ENCODE peak calls at places on chromosomes 11 and 22, in four cellular contexts. One of them, this sample, is unnamed.

GRCh38 chr22:29375436-29376076 is 12.8 kb downstream of the AP1B1 start:
- DNase-seq in HCT116: no peak
- DNase-seq in HepG2: no peak
- DNase-seq in H1: no peak
- DNase-seq in this sample: no peak

GRCh38 chr11:36030707-36031365 is 87.0 kb downstream of the LDLRAD3 start:
- DNase-seq in HCT116: no peak
- DNase-seq in HepG2: no peak
- DNase-seq in H1: no peak
- DNase-seq in this sample: no peak

GRCh38 chr11:82174610-82175009 is 559.1 kb downstream of the FAM181B start:
- DNase-seq in HCT116: no peak
- DNase-seq in HepG2: peak
- DNase-seq in H1: peak
- DNase-seq in this sample: no peak

GRCh38 chr11:130522284-130522961 is 74.0 kb downstream of the ADAMTS15 start:
- DNase-seq in HCT116: peak
- DNase-seq in HepG2: peak
- DNase-seq in H1: peak
- DNase-seq in this sample: peak

GRCh38 chr11:120334894-120335462 is 1.2 kb upstream of the ARHGEF12 start:
- DNase-seq in HCT116: no peak
- DNase-seq in HepG2: peak
- DNase-seq in H1: peak
- DNase-seq in this sample: peak

GRCh38 chr22:29907753-29908515 is 25.0 kb downstream of the MTMR3 start:
- DNase-seq in HCT116: peak
- DNase-seq in HepG2: peak
- DNase-seq in H1: no peak
- DNase-seq in this sample: peak

GRCh38 chr22:42655693-42656092 is 6.5 kb upstream of the CYB5R3 start:
- DNase-seq in HCT116: no peak
- DNase-seq in HepG2: no peak
- DNase-seq in H1: no peak
- DNase-seq in this sample: no peak

GRCh38 chr22:19197997-19198865 is 19.7 kb upstream of the SLC25A1 start:
- DNase-seq in HCT116: no peak
- DNase-seq in HepG2: no peak
- DNase-seq in H1: no peak
- DNase-seq in this sample: no peak

GRCh38 chr11:20023082-20023426 is 137.2 kb downstream of the DBX1 start:
- DNase-seq in HCT116: no peak
- DNase-seq in HepG2: no peak
- DNase-seq in H1: no peak
- DNase-seq in this sample: no peak

GRCh38 chr11:57230316-57230715 is 6.7 kb downstream of the APLNR start:
- DNase-seq in HCT116: no peak
- DNase-seq in HepG2: no peak
- DNase-seq in H1: no peak
- DNase-seq in this sample: no peak

GRCh38 chr11:121535122-121535796 is 82.5 kb upstream of the SORL1-AS1 start:
- DNase-seq in HCT116: no peak
- DNase-seq in HepG2: no peak
- DNase-seq in H1: no peak
- DNase-seq in this sample: no peak

GRCh38 chr22:26956346-26956745 is 299.0 kb downstream of the MIAT start:
- DNase-seq in HCT116: no peak
- DNase-seq in HepG2: no peak
- DNase-seq in H1: no peak
- DNase-seq in this sample: no peak

GRCh38 chr11:8631395-8632110 is 37.5 kb upstream of the STK33 start:
- DNase-seq in HCT116: no peak
- DNase-seq in HepG2: no peak
- DNase-seq in H1: no peak
- DNase-seq in this sample: no peak

GRCh38 chr11:57648791-57649735 is 649 bp downstream of the YPEL4 start:
- DNase-seq in HCT116: no peak
- DNase-seq in HepG2: no peak
- DNase-seq in H1: peak
- DNase-seq in this sample: no peak

GRCh38 chr22:42978453-42979103 is 36.4 kb downstream of the PACSIN2 start:
- DNase-seq in HCT116: no peak
- DNase-seq in HepG2: no peak
- DNase-seq in H1: no peak
- DNase-seq in this sample: no peak

GRCh38 chr11:44381261-44381660 is 71.3 kb upstream of the ALX4 start:
- DNase-seq in HCT116: no peak
- DNase-seq in HepG2: no peak
- DNase-seq in H1: no peak
- DNase-seq in this sample: no peak

GRCh38 chr11:93541884-93542752 is 1.1 kb downstream of the SMCO4 start:
- DNase-seq in HCT116: no peak
- DNase-seq in HepG2: peak
- DNase-seq in H1: no peak
- DNase-seq in this sample: peak

GRCh38 chr22:40521046-40521445 is 115.5 kb downstream of the MRTFA start:
- DNase-seq in HCT116: no peak
- DNase-seq in HepG2: no peak
- DNase-seq in H1: no peak
- DNase-seq in this sample: no peak

GRCh38 chr11:7046474-7046873 is 26.2 kb downstream of the NLRP14 start:
- DNase-seq in HCT116: no peak
- DNase-seq in HepG2: no peak
- DNase-seq in H1: no peak
- DNase-seq in this sample: no peak

GRCh38 chr22:30014244-30014643 is 66.0 kb upstream of the HORMAD2 start:
- DNase-seq in HCT116: no peak
- DNase-seq in HepG2: no peak
- DNase-seq in H1: no peak
- DNase-seq in this sample: peak

GRCh38 chr11:14819596-14819995 is 72.4 kb downstream of the CYP2R1 start:
- DNase-seq in HCT116: no peak
- DNase-seq in HepG2: no peak
- DNase-seq in H1: no peak
- DNase-seq in this sample: no peak

GRCh38 chr11:44889266-44889665 is 61.4 kb downstream of the TP53I11 start:
- DNase-seq in HCT116: no peak
- DNase-seq in HepG2: no peak
- DNase-seq in H1: no peak
- DNase-seq in this sample: no peak

GRCh38 chr11:83011333-83012167 is 60.1 kb downstream of the RAB30 start:
- DNase-seq in HCT116: no peak
- DNase-seq in HepG2: no peak
- DNase-seq in H1: no peak
- DNase-seq in this sample: no peak

GRCh38 chr22:44549021-44549420 is 51.0 kb upstream of the RTL6 start:
- DNase-seq in HCT116: no peak
- DNase-seq in HepG2: no peak
- DNase-seq in H1: no peak
- DNase-seq in this sample: no peak

GRCh38 chr22:40506762-40507161 is 129.8 kb downstream of the MRTFA start:
- DNase-seq in HCT116: no peak
- DNase-seq in HepG2: no peak
- DNase-seq in H1: no peak
- DNase-seq in this sample: no peak

GRCh38 chr11:117391181-117391580 is 63.5 kb downstream of the CEP164 start:
- DNase-seq in HCT116: no peak
- DNase-seq in HepG2: no peak
- DNase-seq in H1: no peak
- DNase-seq in this sample: no peak

GRCh38 chr11:117392001-117392690 is 64.5 kb downstream of the CEP164 start:
- DNase-seq in HCT116: no peak
- DNase-seq in HepG2: no peak
- DNase-seq in H1: no peak
- DNase-seq in this sample: no peak

GRCh38 chr11:117390743-117391142 is 63.1 kb downstream of the CEP164 start:
- DNase-seq in HCT116: no peak
- DNase-seq in HepG2: no peak
- DNase-seq in H1: no peak
- DNase-seq in this sample: no peak

GRCh38 chr11:117394221-117394925 is 66.7 kb downstream of the CEP164 start:
- DNase-seq in HCT116: no peak
- DNase-seq in HepG2: no peak
- DNase-seq in H1: no peak
- DNase-seq in this sample: no peak

GRCh38 chr11:117392979-117393378 is 65.3 kb downstream of the CEP164 start:
- DNase-seq in HCT116: no peak
- DNase-seq in HepG2: no peak
- DNase-seq in H1: no peak
- DNase-seq in this sample: no peak
- TF ChIP-seq FOSL1 in HCT116: no peak
- TF ChIP-seq FOSL1 in HepG2: no peak
- TF ChIP-seq FOSL1 in H1: no peak
- TF ChIP-seq FOSL1 in this sample: no peak

GRCh38 chr11:61827573-61828378 is at the start of gene FADS2:
- DNase-seq in HCT116: no peak
- DNase-seq in HepG2: peak
- DNase-seq in H1: peak
- DNase-seq in this sample: no peak
- H3K4me3 ChIP-seq in HCT116: no peak
- H3K4me3 ChIP-seq in HepG2: peak
- H3K4me3 ChIP-seq in H1: peak
- H3K4me3 ChIP-seq in this sample: no peak

GRCh38 chr11:86365566-86365965 is 9.1 kb upstream of the CCDC81 start:
- DNase-seq in HCT116: no peak
- DNase-seq in HepG2: no peak
- DNase-seq in H1: no peak
- DNase-seq in this sample: no peak

GRCh38 chr11:86355256-86355655 is 19.4 kb upstream of the CCDC81 start:
- DNase-seq in HCT116: no peak
- DNase-seq in HepG2: no peak
- DNase-seq in H1: no peak
- DNase-seq in this sample: no peak

GRCh38 chr11:86358720-86359119 is 16.0 kb upstream of the CCDC81 start:
- DNase-seq in HCT116: no peak
- DNase-seq in HepG2: no peak
- DNase-seq in H1: no peak
- DNase-seq in this sample: no peak

GRCh38 chr11:86363424-86363823 is 11.3 kb upstream of the CCDC81 start:
- DNase-seq in HCT116: no peak
- DNase-seq in HepG2: no peak
- DNase-seq in H1: no peak
- DNase-seq in this sample: no peak

GRCh38 chr11:86360775-86361395 is 13.8 kb upstream of the CCDC81 start:
- DNase-seq in HCT116: peak
- DNase-seq in HepG2: peak
- DNase-seq in H1: no peak
- DNase-seq in this sample: no peak
- TF ChIP-seq FOSL1 in HCT116: no peak
- TF ChIP-seq FOSL1 in HepG2: no peak
- TF ChIP-seq FOSL1 in H1: no peak
- TF ChIP-seq FOSL1 in this sample: no peak

GRCh38 chr22:23772315-23773246 is at the start of gene MMP11:
- DNase-seq in HCT116: no peak
- DNase-seq in HepG2: no peak
- DNase-seq in H1: peak
- DNase-seq in this sample: peak
- H3K4me3 ChIP-seq in HCT116: peak
- H3K4me3 ChIP-seq in HepG2: peak
- H3K4me3 ChIP-seq in H1: peak
- H3K4me3 ChIP-seq in this sample: peak

DNA sequence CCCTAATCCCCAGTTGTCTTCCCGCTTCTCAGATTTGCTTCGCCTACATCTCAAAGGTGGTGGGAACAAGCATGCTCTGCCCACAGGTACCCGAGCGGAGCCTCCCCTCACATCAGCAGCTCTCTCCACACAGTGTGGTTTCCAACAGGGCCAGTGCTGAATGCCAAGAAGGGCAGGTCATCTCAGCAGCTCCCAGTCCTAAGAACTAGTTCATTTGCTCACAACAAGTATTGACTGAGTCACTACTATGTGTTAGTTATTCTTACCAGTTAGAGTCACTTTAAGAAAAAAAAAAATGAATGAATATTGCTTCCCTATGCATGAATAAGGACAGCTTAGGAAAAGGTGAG is 66.2 kb downstream of the THAP12 start:
- DNase-seq in HCT116: no peak
- DNase-seq in HepG2: no peak
- DNase-seq in H1: no peak
- DNase-seq in this sample: no peak
- TF ChIP-seq FOSL1 in HCT116: no peak
- TF ChIP-seq FOSL1 in HepG2: no peak
- TF ChIP-seq FOSL1 in H1: no peak
- TF ChIP-seq FOSL1 in this sample: no peak

This sample was measured in K562.